ENCODE peak calls at places on chromosomes 6 and 20, in nine cellular contexts. P, M, H, O, L, J, I, S and Y are unnamed samples.

GRCh38 chr20:34705008-34705382 is 851 bp downstream of the TP53INP2 start:
- DNase-seq in S (no peak), J (no peak), O (no peak), M (no peak), P (no peak), H (no peak), L (no peak), I (no peak), Y (no peak)

GRCh38 chr6:2875840-2876207 is 27.3 kb downstream of the SERPINB9 start:
- DNase-seq in S (no peak), O (peak), H (peak), M (peak), P (no peak), L (no peak), J (peak), I (no peak), Y (no peak)

GRCh38 chr6:160737934-160738333 is 35.9 kb downstream of the PLG start:
- DNase-seq in I (no peak), M (no peak), O (no peak), J (no peak), H (no peak), L (no peak), S (no peak), P (no peak), Y (no peak)

GRCh38 chr6:56693246-56693607 is 50.5 kb upstream of the DST start:
- DNase-seq in H (no peak), M (no peak), P (no peak), S (no peak), J (peak), L (peak), O (peak), I (peak), Y (no peak)

GRCh38 chr6:83292900-83293843 is 100.0 kb downstream of the RWDD2A start:
- DNase-seq in P (no peak), L (no peak), I (no peak), O (no peak), M (no peak), H (no peak), J (no peak), S (no peak), Y (no peak)

GRCh38 chr6:121984956-121985355 is 414.5 kb upstream of the HSF2 start:
- DNase-seq in M (peak), P (no peak), S (no peak), L (no peak), I (no peak), J (no peak), H (no peak), O (no peak), Y (no peak)

GRCh38 chr20:17491488-17491887 is 39.7 kb downstream of the BFSP1 start:
- DNase-seq in S (no peak), H (no peak), P (no peak), I (no peak), J (no peak), O (no peak), L (no peak), M (no peak), Y (no peak)

GRCh38 chr6:133648576-133648975 is 240.3 kb upstream of the TCF21 start:
- DNase-seq in O (no peak), P (no peak), L (no peak), H (no peak), M (no peak), S (no peak), I (no peak), J (peak), Y (no peak)

GRCh38 chr6:43490523-43490939 is 13.2 kb downstream of the TJAP1 start:
- DNase-seq in L (no peak), M (no peak), P (no peak), S (no peak), H (no peak), I (no peak), J (no peak), O (no peak), Y (no peak)

GRCh38 chr6:4942673-4943009 is 61.2 kb downstream of the RPP40 start:
- DNase-seq in H (no peak), I (no peak), M (no peak), O (no peak), J (no peak), L (no peak), P (no peak), S (no peak), Y (no peak)

GRCh38 chr6:27748662-27749061 is 163.5 kb downstream of the OR2B2 start:
- DNase-seq in M (no peak), I (no peak), H (no peak), O (no peak), P (no peak), L (no peak), J (no peak), S (no peak), Y (no peak)

GRCh38 chr20:43572891-43573290 is 14.1 kb downstream of the SGK2 start:
- DNase-seq in H (no peak), O (no peak), M (no peak), S (no peak), L (no peak), P (no peak), J (no peak), I (no peak), Y (no peak)

GRCh38 chr20:50244352-50245149 is 53.9 kb downstream of the CEBPB start:
- DNase-seq in P (no peak), J (no peak), H (no peak), S (no peak), L (no peak), M (no peak), O (no peak), I (peak), Y (no peak)

GRCh38 chr6:170172825-170173231 is 118.0 kb downstream of the DLL1 start:
- DNase-seq in L (no peak), P (peak), M (no peak), O (no peak), H (no peak), J (no peak), S (no peak), I (peak), Y (no peak)

GRCh38 chr20:51322164-51322707 is 220.3 kb downstream of the NFATC2 start:
- DNase-seq in I (no peak), S (no peak), J (no peak), H (no peak), P (no peak), O (no peak), L (no peak), M (peak), Y (no peak)

GRCh38 chr6:108875161-108875555 is 26.9 kb downstream of the ARMC2 start:
- DNase-seq in J (no peak), M (no peak), L (no peak), O (no peak), S (no peak), H (no peak), P (no peak), I (no peak), Y (no peak)

GRCh38 chr6:35728663-35729348 is 8.0 kb upstream of the ARMC12 start:
- DNase-seq in L (no peak), O (no peak), P (no peak), J (no peak), S (peak), M (no peak), H (no peak), I (peak), Y (no peak)

GRCh38 chr6:152124432-152125074 is 317.1 kb downstream of the ESR1 start:
- DNase-seq in H (no peak), J (peak), I (no peak), S (no peak), O (peak), M (no peak), L (no peak), P (no peak), Y (no peak)

GRCh38 chr20:49450281-49450707 is 32.2 kb downstream of the KCNB1 start:
- DNase-seq in H (no peak), O (no peak), S (no peak), P (no peak), M (peak), I (no peak), J (no peak), L (no peak), Y (no peak)

GRCh38 chr20:33277471-33278441 is 5.3 kb upstream of the BPIFB1 start:
- DNase-seq in O (no peak), H (no peak), L (no peak), S (no peak), P (no peak), I (peak), M (no peak), J (no peak), Y (no peak)

GRCh38 chr6:83509416-83509815 is 2.9 kb upstream of the PRSS35 start:
- DNase-seq in O (no peak), H (no peak), M (no peak), S (no peak), L (no peak), P (no peak), I (no peak), J (peak), Y (no peak)

GRCh38 chr6:34806738-34807453 is 15.0 kb downstream of the BLTP3A start:
- DNase-seq in P (no peak), I (no peak), H (no peak), M (no peak), J (peak), O (peak), S (no peak), L (no peak), Y (no peak)

GRCh38 chr20:20594171-20594530 is 118.3 kb downstream of the RALGAPA2 start:
- DNase-seq in J (peak), P (no peak), O (peak), L (no peak), M (no peak), H (no peak), I (no peak), S (no peak), Y (no peak)

GRCh38 chr6:156601156-156601820 is 175.9 kb upstream of the ARID1B start:
- DNase-seq in M (no peak), I (no peak), P (no peak), H (no peak), L (no peak), J (no peak), S (no peak), O (no peak), Y (no peak)

GRCh38 chr6:130001229-130001554 is 17.2 kb upstream of the L3MBTL3 start:
- DNase-seq in M (no peak), I (no peak), L (no peak), H (no peak), S (no peak), P (no peak), O (no peak), J (no peak), Y (no peak)

GRCh38 chr6:158564243-158565121 is 4.6 kb downstream of the TMEM181 start:
- DNase-seq in M (no peak), I (no peak), O (no peak), H (no peak), L (no peak), J (no peak), S (no peak), P (no peak), Y (no peak)

GRCh38 chr6:1576166-1576565 is 33.5 kb upstream of the FOXC1 start:
- DNase-seq in L (no peak), P (no peak), I (no peak), S (no peak), J (no peak), H (no peak), O (no peak), M (no peak), Y (no peak)

GRCh38 chr6:167293088-167293589 is 2.0 kb downstream of the UNC93A start:
- DNase-seq in H (no peak), J (no peak), M (no peak), S (no peak), O (no peak), P (no peak), L (no peak), I (no peak), Y (no peak)

GRCh38 chr6:25874118-25874517 is at the start of gene SLC17A3:
- DNase-seq in H (no peak), M (no peak), S (no peak), O (no peak), L (no peak), J (no peak), I (no peak), P (no peak), Y (no peak)

GRCh38 chr6:15444081-15444731 is 198.3 kb downstream of the JARID2 start:
- DNase-seq in M (no peak), I (no peak), S (no peak), P (no peak), J (no peak), H (no peak), O (no peak), L (no peak), Y (no peak)

GRCh38 chr6:99836471-99836870 is 157.6 kb downstream of the MCHR2 start:
- DNase-seq in M (no peak), J (no peak), I (no peak), P (no peak), H (no peak), O (no peak), S (no peak), L (no peak), Y (no peak)

DNA sequence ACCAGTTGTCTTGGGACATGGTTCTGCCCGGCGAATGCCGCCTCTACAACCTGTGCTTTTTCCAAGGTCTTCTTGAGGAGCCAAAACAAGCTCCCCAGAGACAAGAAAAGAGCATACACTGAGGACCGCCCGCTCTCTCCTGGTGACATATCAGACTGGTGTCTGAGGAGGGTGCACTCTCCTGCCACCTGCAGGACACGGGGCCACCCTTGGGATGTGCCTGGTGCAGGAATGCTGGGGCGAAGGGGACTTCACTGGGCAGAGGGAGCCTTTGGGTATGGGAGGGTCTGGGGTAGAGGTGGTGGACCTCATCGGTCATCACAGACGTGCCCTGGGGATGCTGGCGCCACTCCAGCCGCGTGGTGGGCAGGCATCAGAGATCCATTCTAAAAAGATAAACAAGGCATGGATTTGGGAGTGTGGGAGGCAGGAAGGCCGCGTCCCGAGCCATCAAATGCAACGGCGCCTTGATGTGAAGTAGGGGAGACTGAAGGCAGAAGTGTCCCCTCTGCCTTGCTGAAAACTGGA is 163.3 kb downstream of the CD83 start:
- DNase-seq in L (no peak), H (no peak), P (no peak), S (no peak), J (no peak), O (no peak), I (no peak), M (peak), Y (no peak)
- TF ChIP-seq CTCF in L (no peak), H (no peak), P (no peak), S (peak), J (no peak), O (no peak), I (no peak), M (no peak), Y (no peak)

GRCh38 chr6:107636486-107636885 is 146.6 kb downstream of the SOBP start:
- DNase-seq in P (no peak), H (no peak), J (no peak), M (peak), I (no peak), O (no peak), S (no peak), L (no peak), Y (no peak)
- TF ChIP-seq CTCF in P (peak), H (no peak), J (no peak), M (no peak), I (no peak), O (no peak), S (peak), L (no peak), Y (no peak)

DNA sequence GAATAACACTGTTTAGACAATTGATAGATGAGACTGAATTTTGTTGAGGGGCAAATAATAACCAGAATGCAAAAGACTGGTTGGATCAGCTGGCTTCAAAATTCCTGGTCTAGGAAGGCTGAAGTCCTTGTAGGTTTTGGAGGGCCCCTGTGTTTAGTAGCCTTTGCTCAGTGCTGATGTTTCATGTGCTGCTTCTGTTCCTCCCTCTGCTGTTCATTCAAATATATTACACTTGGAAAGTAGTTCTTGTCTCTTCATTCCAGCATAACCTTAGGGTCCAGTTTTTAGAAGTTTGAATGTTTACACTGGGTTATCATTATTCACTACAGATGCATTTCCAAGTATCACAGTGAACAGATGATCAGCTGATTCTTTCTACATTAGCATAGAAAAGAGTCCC is 72.5 kb downstream of the FLRT3 start:
- DNase-seq in J (peak), L (no peak), M (no peak), P (no peak), I (no peak), S (no peak), H (no peak), O (peak), Y (no peak)
- TF ChIP-seq CTCF in J (peak), L (no peak), M (no peak), P (peak), I (no peak), S (no peak), H (no peak), O (peak), Y (peak)

GRCh38 chr6:116570856-116571682 is at the start of gene RWDD1:
- DNase-seq in M (peak), S (peak), P (peak), H (peak), L (peak), J (peak), O (peak), I (peak), Y (peak)
- TF ChIP-seq CTCF in M (no peak), S (no peak), P (no peak), H (no peak), L (peak), J (no peak), O (no peak), I (peak), Y (no peak)

DNA sequence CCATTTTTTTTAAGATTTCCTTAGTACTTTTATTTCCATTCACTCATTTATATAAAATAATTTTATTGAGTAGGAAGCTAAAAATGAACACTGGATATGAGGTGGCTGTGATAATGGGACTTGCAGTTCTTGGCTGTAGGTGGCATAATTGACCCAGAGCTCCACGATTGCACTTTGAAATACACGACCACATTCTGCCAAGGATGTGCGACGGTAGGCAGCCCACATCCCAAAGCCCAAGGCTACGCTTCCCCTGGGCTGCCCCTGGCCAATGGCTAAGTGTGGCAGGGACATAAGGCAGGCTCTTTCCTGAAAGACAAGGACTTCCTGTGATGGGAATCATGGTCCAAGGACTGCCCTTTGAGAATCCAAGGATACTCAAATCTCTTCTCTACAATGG is 43.7 kb upstream of the ADTRP start:
- DNase-seq in H (no peak), M (no peak), J (no peak), S (no peak), I (peak), O (no peak), L (no peak), P (no peak), Y (no peak)
- TF ChIP-seq CTCF in H (no peak), M (no peak), J (no peak), S (no peak), I (peak), O (no peak), L (no peak), P (no peak), Y (no peak)

DNA sequence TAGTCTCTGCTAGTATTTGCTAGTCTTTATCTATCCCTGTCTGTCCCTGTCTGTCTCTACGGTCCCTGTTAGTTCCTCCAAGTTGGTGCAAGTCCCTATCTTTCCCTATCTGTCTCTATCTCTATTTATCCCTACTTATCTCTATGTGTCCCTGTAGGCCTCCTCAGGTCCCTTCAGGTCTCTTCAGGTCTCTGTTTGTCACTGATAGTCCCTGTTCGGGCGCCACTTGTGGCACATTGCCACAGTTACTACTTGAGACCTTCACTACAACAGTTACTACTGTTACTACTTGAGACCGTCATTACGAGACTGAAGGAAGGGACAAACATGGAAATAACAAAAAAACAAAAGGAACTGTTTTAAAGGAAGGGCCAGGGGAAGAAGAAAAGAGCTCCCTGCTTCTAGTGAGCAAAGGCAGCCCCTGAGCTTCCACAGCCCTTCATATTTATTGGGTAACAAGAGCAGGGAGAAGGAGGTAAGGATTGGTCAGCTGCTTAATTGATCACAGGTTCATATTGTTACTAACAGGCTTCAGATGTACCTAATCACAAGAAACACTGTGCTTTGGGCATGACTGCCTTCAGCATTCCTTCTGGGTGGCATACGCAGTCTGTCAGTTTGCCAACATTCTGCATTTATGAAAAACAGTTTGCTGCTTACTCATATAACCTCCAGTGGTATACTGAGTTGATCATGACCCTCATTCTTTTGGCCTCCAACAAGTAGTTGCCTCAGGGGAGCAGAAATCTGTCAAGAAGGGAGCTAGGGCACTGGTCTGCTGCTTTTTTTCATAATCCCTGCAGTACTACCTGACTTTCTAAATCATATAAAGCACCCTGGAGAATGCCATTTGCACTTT is 8.4 kb downstream of the EPB41L2 start:
- DNase-seq in I (no peak), M (no peak), J (peak), O (no peak), S (no peak), P (no peak), L (no peak), H (no peak), Y (no peak)
- TF ChIP-seq CTCF in I (no peak), M (no peak), J (no peak), O (no peak), S (no peak), P (no peak), L (no peak), H (no peak), Y (no peak)